ENCODE peak calls at places on chromosome 19, in six cellular contexts. I, P, B, F, L and G are unnamed samples.

GRCh38 chr19:5054551-5055456 is 85.9 kb downstream of the KDM4B start:
- DNase-seq in B (no peak), F (no peak), L (no peak), P (no peak), I (no peak), G (no peak)

GRCh38 chr19:36489920-36490415 is 607 bp upstream of the ZNF566 start:
- DNase-seq in P (peak; percentile 61), F (peak; percentile 66), L (no peak), B (peak; percentile 92), I (no peak), G (peak; percentile 65)

GRCh38 chr19:5059191-5059579 is 90.3 kb downstream of the KDM4B start:
- DNase-seq in B (no peak), L (no peak), F (no peak), P (no peak), I (no peak), G (no peak)

GRCh38 chr19:17391371-17392151 is 2.4 kb downstream of the CCDC194 start:
- DNase-seq in I (no peak), L (no peak), P (no peak), F (no peak), B (no peak), G (no peak)

GRCh38 chr19:18832331-18833140 is 777 bp downstream of the UPF1 start:
- DNase-seq in L (no peak), B (no peak), P (no peak), I (peak; percentile 21), F (peak; percentile 13), G (no peak)

GRCh38 chr19:15463865-15464371 is 426 bp downstream of the RASAL3 start:
- DNase-seq in I (peak; percentile 90), P (peak; percentile 66), B (no peak), F (peak; percentile 67), L (no peak), G (peak; percentile 71)

GRCh38 chr19:3102239-3103140 is 8.3 kb downstream of the GNA11 start:
- DNase-seq in F (no peak), L (no peak), B (no peak), P (no peak), I (no peak), G (no peak)

GRCh38 chr19:36081385-36081784 is 26.7 kb downstream of the WDR62 start:
- DNase-seq in F (no peak), I (no peak), L (no peak), P (no peak), B (no peak), G (no peak)

GRCh38 chr19:42421591-42422031 is 5.6 kb downstream of the LIPE start:
- DNase-seq in P (no peak), F (no peak), I (no peak), B (no peak), L (no peak), G (no peak)

GRCh38 chr19:48393196-48393558 is 291 bp upstream of the GRIN2D start:
- DNase-seq in B (no peak), L (no peak), F (no peak), I (no peak), P (no peak), G (no peak)

GRCh38 chr19:43612374-43612773 is 486 bp downstream of the SRRM5 start:
- DNase-seq in F (no peak), L (no peak), B (no peak), P (no peak), I (no peak), G (no peak)